ENCODE peak calls at places on chromosomes 3 and 15, in four cellular contexts. Q, V, J and N are unnamed samples.
A peak's percentile ranks its signal among the peaks of the same experiment; 100 is the strongest.

GRCh38 chr3:134312072-134312872 is 61.6 kb upstream of the RYK start:
- DNase-seq in Q (no peak), V (no peak), J (no peak), N (no peak)

GRCh38 chr3:183394150-183394549 is 34.3 kb downstream of the MCF2L2 start:
- DNase-seq in Q (no peak), V (no peak), J (no peak), N (no peak)

GRCh38 chr3:41581700-41582099 is 380.2 kb downstream of the ULK4 start:
- DNase-seq in Q (no peak), V (no peak), J (no peak), N (peak; percentile 4)

GRCh38 chr3:56157693-56158092 is 310.6 kb downstream of the ERC2 start:
- DNase-seq in Q (no peak), V (no peak), J (no peak), N (no peak)

GRCh38 chr15:48147358-48147757 is 26.6 kb downstream of the SLC24A5 start:
- DNase-seq in Q (no peak), V (no peak), J (peak; percentile 11), N (no peak)

GRCh38 chr3:115766587-115767492 is 143.5 kb downstream of the GAP43 start:
- DNase-seq in Q (no peak), V (no peak), J (peak; percentile 81), N (no peak)

GRCh38 chr15:101012326-101013040 is 93.3 kb downstream of the LRRK1 start:
- DNase-seq in Q (no peak), V (no peak), J (no peak), N (no peak)

GRCh38 chr3:55180936-55181535 is 253.2 kb upstream of the LRTM1 start:
- DNase-seq in Q (peak; percentile 11), V (peak; percentile 22), J (no peak), N (peak; percentile 24)

GRCh38 chr3:11719406-11720219 is 75.9 kb upstream of the VGLL4 start:
- DNase-seq in Q (peak; percentile 73), V (peak; percentile 80), J (peak; percentile 28), N (peak; percentile 96)

GRCh38 chr3:71984843-71985594 is 200.1 kb upstream of the PROK2 start:
- DNase-seq in Q (no peak), V (no peak), J (no peak), N (no peak)

GRCh38 chr3:53763353-53763752 is 82.9 kb downstream of the CHDH start:
- DNase-seq in Q (no peak), V (no peak), J (no peak), N (no peak)

GRCh38 chr15:34799149-34799824 is 3.9 kb upstream of the ACTC1 start:
- DNase-seq in Q (no peak), V (peak; percentile 21), J (no peak), N (peak; percentile 79)

GRCh38 chr3:127796751-127797150 is 25.6 kb downstream of the MGLL start:
- DNase-seq in Q (no peak), V (no peak), J (no peak), N (no peak)

GRCh38 chr15:61222010-61222409 is 7.1 kb downstream of the RORA start:
- DNase-seq in Q (no peak), V (no peak), J (no peak), N (no peak)

GRCh38 chr3:176776622-176777021 is 420.7 kb downstream of the TBL1XR1 start:
- DNase-seq in Q (no peak), V (no peak), J (no peak), N (no peak)
- TF ChIP-seq MAZ in Q (no peak), V (no peak), J (no peak), N (no peak)

GRCh38 chr3:105944721-105945120 is 75.9 kb upstream of the CBLB start:
- DNase-seq in Q (peak; percentile 4), V (peak; percentile 52), J (peak; percentile 88), N (no peak)
- TF ChIP-seq MAZ in Q (no peak), V (no peak), J (no peak), N (no peak)

GRCh38 chr3:181278468-181279238 is 289.1 kb upstream of the DNAJC19 start:
- DNase-seq in Q (no peak), V (no peak), J (no peak), N (peak; percentile 8)
- TF ChIP-seq MAZ in Q (no peak), V (no peak), J (no peak), N (no peak)

GRCh38 chr3:194275231-194275671 is 75.9 kb downstream of the CPN2 start:
- DNase-seq in Q (no peak), V (peak; percentile 19), J (no peak), N (no peak)
- TF ChIP-seq MAZ in Q (no peak), V (no peak), J (no peak), N (no peak)

GRCh38 chr3:124859025-124859424 is 28.1 kb downstream of the ITGB5 start:
- DNase-seq in Q (no peak), V (peak; percentile 83), J (peak; percentile 95), N (no peak)
- TF ChIP-seq MAZ in Q (no peak), V (no peak), J (no peak), N (no peak)

GRCh38 chr15:66680502-66680901 is 21.5 kb upstream of the SMAD6 start:
- DNase-seq in Q (no peak), V (no peak), J (no peak), N (no peak)

GRCh38 chr15:66677336-66677735 is 24.7 kb upstream of the SMAD6 start:
- DNase-seq in Q (no peak), V (no peak), J (no peak), N (no peak)

GRCh38 chr15:66681395-66681794 is 20.6 kb upstream of the SMAD6 start:
- DNase-seq in Q (no peak), V (no peak), J (no peak), N (no peak)

GRCh38 chr15:66679043-66679656 is 22.9 kb upstream of the SMAD6 start:
- DNase-seq in Q (no peak), V (no peak), J (peak; percentile 57), N (no peak)

DNA sequence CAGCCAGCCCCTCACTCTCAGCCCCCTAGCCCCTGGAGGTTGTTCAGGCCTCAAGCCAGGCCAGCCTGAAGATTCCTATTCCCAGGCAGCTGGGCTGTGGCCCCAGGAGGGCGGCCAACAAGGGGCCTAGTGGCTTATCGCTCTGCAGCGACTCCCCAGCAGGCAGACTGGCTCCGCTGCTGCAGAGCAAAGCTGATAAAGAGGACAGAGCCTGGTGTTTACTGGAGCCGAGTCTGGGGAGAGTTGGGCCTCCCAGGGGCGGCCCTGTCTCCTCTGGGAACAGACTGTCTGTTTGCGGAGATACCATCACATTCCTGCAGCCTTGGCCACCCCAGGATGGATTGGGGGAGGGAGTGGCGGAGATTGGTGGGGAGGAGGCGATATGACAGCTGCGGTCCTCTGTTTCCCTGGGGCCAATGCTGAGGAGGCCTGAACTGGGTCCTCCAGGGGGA is 22.4 kb upstream of the SMAD6 start:
- DNase-seq in Q (peak; percentile 89), V (no peak), J (peak; percentile 20), N (peak; percentile 92)
- TF ChIP-seq MAZ in Q (no peak), V (no peak), J (no peak), N (peak; percentile 75)

DNA sequence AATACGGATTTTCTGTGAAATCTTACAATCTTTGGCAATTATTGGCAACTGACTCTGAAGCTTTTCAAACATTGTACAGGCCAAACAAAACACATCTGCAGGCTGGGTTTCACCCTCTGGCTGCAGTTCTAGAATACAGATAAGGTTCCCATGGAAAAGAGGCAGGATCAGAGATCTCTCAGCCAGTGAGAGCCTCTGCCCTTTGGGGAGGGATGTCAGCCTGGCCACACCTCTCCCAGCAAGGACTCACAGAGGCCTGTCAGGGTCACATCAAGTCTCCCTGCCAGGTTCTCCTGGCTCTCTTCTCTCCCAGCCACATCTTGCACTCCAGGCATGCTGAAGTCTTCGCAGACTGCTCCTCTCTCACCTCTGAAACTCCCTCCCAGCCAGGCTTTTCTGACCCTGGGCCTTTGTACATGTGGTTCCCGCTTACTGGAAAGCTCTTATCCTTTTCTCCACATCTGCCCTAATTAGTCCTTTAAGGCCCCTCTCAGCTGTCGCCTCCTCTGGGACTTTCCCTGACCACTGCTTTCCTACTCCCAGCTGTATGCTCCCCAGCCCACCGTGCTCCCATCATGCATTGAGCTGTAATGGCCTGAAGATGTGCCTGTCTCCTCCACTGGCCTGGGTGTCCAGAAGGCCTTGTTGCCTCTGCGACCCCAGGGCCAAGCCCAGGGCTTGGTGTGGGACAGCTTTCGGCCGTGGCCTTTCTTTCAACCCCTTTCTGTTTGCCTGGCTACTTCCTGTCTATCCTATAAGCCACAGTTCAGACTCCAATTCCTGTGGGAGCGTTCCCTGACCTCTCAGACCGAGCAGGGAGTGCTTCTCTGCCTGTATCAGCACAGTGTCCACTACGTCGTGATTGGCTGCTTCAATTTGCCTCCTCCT is 4.3 kb downstream of the RBP1 start:
- DNase-seq in Q (peak; percentile 44), V (no peak), J (peak; percentile 79), N (peak; percentile 54)
- TF ChIP-seq MAZ in Q (no peak), V (no peak), J (no peak), N (no peak)